ENCODE peak calls at places on chromosomes 12 and 14, in four cellular contexts. One of them, this sample, is unnamed.

GRCh38 chr12:98645572-98646067 is 530 bp downstream of the APAF1 start:
- DNase-seq in HepG2: no peak
- DNase-seq in K562: peak; percentile 52
- DNase-seq in GM12878: no peak
- DNase-seq in this sample: peak; percentile 21

GRCh38 chr12:131944601-131945251 is 5.0 kb upstream of the EP400 start:
- DNase-seq in HepG2: no peak
- DNase-seq in K562: no peak
- DNase-seq in GM12878: no peak
- DNase-seq in this sample: no peak

GRCh38 chr12:50201987-50202521 is 34.9 kb upstream of the CERS5 start:
- DNase-seq in HepG2: no peak
- DNase-seq in K562: no peak
- DNase-seq in GM12878: no peak
- DNase-seq in this sample: no peak

GRCh38 chr14:72849222-72849621 is 44.7 kb downstream of the DPF3 start:
- DNase-seq in HepG2: no peak
- DNase-seq in K562: no peak
- DNase-seq in GM12878: no peak
- DNase-seq in this sample: no peak

GRCh38 chr12:110199360-110200123 is 75.4 kb downstream of the IFT81 start:
- DNase-seq in HepG2: peak; percentile 88
- DNase-seq in K562: no peak
- DNase-seq in GM12878: peak; percentile 20
- DNase-seq in this sample: no peak

GRCh38 chr14:102280376-102280962 is 24.5 kb downstream of the MOK start:
- DNase-seq in HepG2: no peak
- DNase-seq in K562: no peak
- DNase-seq in GM12878: no peak
- DNase-seq in this sample: no peak

GRCh38 chr12:70556179-70556869 is 80.9 kb downstream of the PTPRB start:
- DNase-seq in HepG2: no peak
- DNase-seq in K562: no peak
- DNase-seq in GM12878: no peak
- DNase-seq in this sample: no peak

GRCh38 chr12:114681149-114681849 is 2.7 kb downstream of the TBX3 start:
- DNase-seq in HepG2: no peak
- DNase-seq in K562: no peak
- DNase-seq in GM12878: no peak
- DNase-seq in this sample: no peak

GRCh38 chr12:122886851-122887816 is 8.8 kb downstream of the VPS37B start:
- DNase-seq in HepG2: no peak
- DNase-seq in K562: peak; percentile 87
- DNase-seq in GM12878: peak; percentile 84
- DNase-seq in this sample: no peak

GRCh38 chr12:105262461-105263184 is 26.6 kb upstream of the APPL2 start:
- DNase-seq in HepG2: no peak
- DNase-seq in K562: no peak
- DNase-seq in GM12878: no peak
- DNase-seq in this sample: no peak

GRCh38 chr12:27285395-27285794 is 41.3 kb downstream of the STK38L start:
- DNase-seq in HepG2: no peak
- DNase-seq in K562: no peak
- DNase-seq in GM12878: no peak
- DNase-seq in this sample: no peak

GRCh38 chr14:38205949-38206665 is 1.6 kb upstream of the SSTR1 start:
- DNase-seq in HepG2: no peak
- DNase-seq in K562: no peak
- DNase-seq in GM12878: no peak
- DNase-seq in this sample: no peak

GRCh38 chr14:100892496-100893227 is 10.9 kb downstream of the RTL1 start:
- DNase-seq in HepG2: no peak
- DNase-seq in K562: no peak
- DNase-seq in GM12878: no peak
- DNase-seq in this sample: peak; percentile 2

GRCh38 chr12:131720921-131721320 is 10.0 kb downstream of the SFSWAP start:
- DNase-seq in HepG2: no peak
- DNase-seq in K562: no peak
- DNase-seq in GM12878: no peak
- DNase-seq in this sample: no peak

GRCh38 chr14:57657487-57657886 is 163.8 kb upstream of the CCDC198 start:
- DNase-seq in HepG2: no peak
- DNase-seq in K562: no peak
- DNase-seq in GM12878: no peak
- DNase-seq in this sample: no peak

GRCh38 chr12:114404451-114405198 is 1.3 kb downstream of the TBX5 start:
- DNase-seq in HepG2: no peak
- DNase-seq in K562: no peak
- DNase-seq in GM12878: no peak
- DNase-seq in this sample: no peak

GRCh38 chr12:1660304-1661187 is 30.3 kb upstream of the ADIPOR2 start:
- DNase-seq in HepG2: peak; percentile 55
- DNase-seq in K562: no peak
- DNase-seq in GM12878: no peak
- DNase-seq in this sample: no peak

GRCh38 chr14:101219896-101220703 is 316.6 kb upstream of the RTL1 start:
- DNase-seq in HepG2: no peak
- DNase-seq in K562: no peak
- DNase-seq in GM12878: no peak
- DNase-seq in this sample: no peak

GRCh38 chr14:30849354-30849753 is 25.0 kb upstream of the COCH start:
- DNase-seq in HepG2: no peak
- DNase-seq in K562: no peak
- DNase-seq in GM12878: peak; percentile 79
- DNase-seq in this sample: no peak

GRCh38 chr14:95507701-95508103 is 8.7 kb downstream of the SYNE3 start:
- DNase-seq in HepG2: no peak
- DNase-seq in K562: no peak
- DNase-seq in GM12878: no peak
- DNase-seq in this sample: no peak

GRCh38 chr12:52029686-52030085 is 21.6 kb upstream of the NR4A1 start:
- DNase-seq in HepG2: no peak
- DNase-seq in K562: peak; percentile 55
- DNase-seq in GM12878: no peak
- DNase-seq in this sample: peak; percentile 79

GRCh38 chr12:68743416-68743815 is 2.6 kb upstream of the SLC35E3 start:
- DNase-seq in HepG2: no peak
- DNase-seq in K562: no peak
- DNase-seq in GM12878: no peak
- DNase-seq in this sample: no peak

GRCh38 chr14:55718551-55718950 is 138.5 kb downstream of the KTN1 start:
- DNase-seq in HepG2: no peak
- DNase-seq in K562: no peak
- DNase-seq in GM12878: no peak
- DNase-seq in this sample: no peak

GRCh38 chr14:55717621-55718020 is 137.6 kb downstream of the KTN1 start:
- DNase-seq in HepG2: no peak
- DNase-seq in K562: no peak
- DNase-seq in GM12878: no peak
- DNase-seq in this sample: no peak

GRCh38 chr14:55720796-55721195 is 140.8 kb downstream of the KTN1 start:
- DNase-seq in HepG2: no peak
- DNase-seq in K562: no peak
- DNase-seq in GM12878: no peak
- DNase-seq in this sample: no peak

GRCh38 chr14:55724736-55725135 is 144.7 kb downstream of the KTN1 start:
- DNase-seq in HepG2: no peak
- DNase-seq in K562: no peak
- DNase-seq in GM12878: no peak
- DNase-seq in this sample: no peak

DNA sequence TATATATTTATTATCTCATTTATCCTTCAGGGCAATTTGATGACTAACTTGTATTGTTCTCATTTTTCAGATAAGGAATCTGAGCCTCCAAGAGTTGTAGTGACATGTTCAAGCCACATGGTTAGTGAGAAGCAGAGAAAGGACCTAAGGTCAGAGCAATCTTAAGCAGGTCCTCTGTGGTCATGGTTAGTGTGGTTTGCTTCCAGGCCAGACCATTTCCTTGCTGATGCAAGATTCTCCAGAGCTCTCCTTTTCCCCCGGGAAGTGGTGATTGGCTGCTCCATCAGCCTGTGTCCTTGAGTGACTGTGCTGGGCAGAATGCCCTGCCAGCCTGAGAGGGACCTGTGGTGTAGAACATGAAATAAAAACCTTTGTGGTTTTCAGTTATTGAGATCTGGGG is 141.3 kb downstream of the KTN1 start:
- DNase-seq in HepG2: no peak
- DNase-seq in K562: no peak
- DNase-seq in GM12878: no peak
- DNase-seq in this sample: no peak
- TF ChIP-seq NR2C2 in HepG2: no peak
- TF ChIP-seq NR2C2 in K562: peak; percentile 42
- TF ChIP-seq NR2C2 in GM12878: no peak
- TF ChIP-seq NR2C2 in this sample: no peak

DNA sequence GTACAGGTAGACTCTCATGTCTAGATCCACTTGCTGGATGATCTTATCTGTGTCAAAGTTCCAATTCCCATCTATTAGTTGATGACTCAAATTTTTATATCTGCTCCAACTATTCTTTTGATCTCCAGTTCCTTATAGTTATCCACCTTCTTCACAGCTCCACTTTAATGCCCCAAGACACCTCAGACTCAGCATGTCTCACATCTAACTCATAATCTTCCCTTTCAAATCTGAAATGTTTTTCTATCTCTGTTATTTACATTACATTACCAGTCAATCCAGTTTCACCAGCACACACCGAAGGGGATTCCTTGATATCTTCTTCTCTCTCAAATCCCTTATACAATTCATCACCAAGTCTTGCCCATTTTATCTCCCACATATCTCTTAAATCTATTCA is 3.7 kb upstream of the METAP2 start:
- DNase-seq in HepG2: no peak
- DNase-seq in K562: no peak
- DNase-seq in GM12878: no peak
- DNase-seq in this sample: no peak
- TF ChIP-seq NR2C2 in HepG2: no peak
- TF ChIP-seq NR2C2 in K562: no peak
- TF ChIP-seq NR2C2 in GM12878: no peak
- TF ChIP-seq NR2C2 in this sample: no peak

DNA sequence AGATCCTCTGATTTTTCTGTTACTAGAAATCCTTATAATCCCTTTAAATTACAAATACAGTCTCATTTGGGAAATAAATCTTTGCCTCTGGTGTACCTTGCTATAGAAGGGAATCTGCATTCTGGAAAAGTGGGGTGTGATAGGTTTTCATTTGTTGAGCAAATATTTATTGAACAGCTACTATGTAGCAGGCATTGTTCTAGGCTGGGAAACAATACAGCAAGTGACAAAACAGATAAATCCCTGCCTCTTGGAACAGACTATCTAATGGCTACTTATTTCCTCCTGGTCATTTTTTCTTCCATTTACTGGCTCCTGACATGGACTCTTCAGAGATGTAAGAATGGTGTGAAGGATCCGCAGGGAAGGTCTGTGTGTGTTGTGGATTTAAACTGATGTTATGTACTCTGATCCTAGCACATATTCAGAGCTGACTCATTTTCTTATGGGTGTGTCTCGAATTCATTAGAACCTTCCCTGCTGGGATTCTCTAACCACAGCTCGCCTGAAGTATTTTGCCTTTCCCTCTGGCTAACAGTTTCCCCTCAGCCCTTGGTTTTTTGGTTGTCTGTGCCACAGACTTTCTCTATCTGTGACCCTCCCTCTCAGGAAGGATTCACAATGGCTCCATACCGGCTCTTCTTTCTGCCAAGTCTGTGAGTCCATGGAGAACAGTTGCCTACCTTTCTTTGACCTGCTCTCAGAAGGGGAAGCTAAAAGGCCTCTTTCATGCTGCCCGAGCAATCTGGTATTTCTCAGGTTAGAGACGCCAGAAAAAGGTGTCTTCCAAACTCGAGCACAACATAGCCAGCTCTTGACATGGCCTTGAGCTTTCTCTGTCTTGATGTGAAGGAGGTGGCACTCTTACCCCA is 53.7 kb downstream of the TMTC2 start:
- DNase-seq in HepG2: no peak
- DNase-seq in K562: no peak
- DNase-seq in GM12878: no peak
- DNase-seq in this sample: no peak
- TF ChIP-seq NR2C2 in HepG2: no peak
- TF ChIP-seq NR2C2 in K562: no peak
- TF ChIP-seq NR2C2 in GM12878: no peak
- TF ChIP-seq NR2C2 in this sample: no peak

DNA sequence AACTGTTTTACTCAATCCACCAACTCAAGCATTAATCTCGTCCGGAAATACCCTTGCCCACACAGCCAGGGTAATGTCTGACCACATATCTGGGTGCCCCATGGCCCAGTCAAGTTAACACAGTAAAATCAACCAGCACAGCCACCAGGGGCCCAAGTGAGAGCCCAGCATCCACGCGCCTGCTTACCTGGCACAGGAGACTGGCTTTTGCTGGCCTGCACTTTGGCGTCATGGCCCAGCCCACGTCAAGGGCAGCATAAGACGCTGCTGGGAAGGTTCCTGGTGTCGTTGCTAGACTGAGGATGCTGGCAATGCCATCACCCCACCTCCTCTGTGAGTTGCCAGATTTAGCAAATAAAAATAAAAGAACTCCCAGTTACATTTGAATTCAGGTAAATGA is 53.6 kb upstream of the BCL11B start:
- DNase-seq in HepG2: no peak
- DNase-seq in K562: no peak
- DNase-seq in GM12878: no peak
- DNase-seq in this sample: no peak
- TF ChIP-seq NR2C2 in HepG2: no peak
- TF ChIP-seq NR2C2 in K562: no peak
- TF ChIP-seq NR2C2 in GM12878: no peak
- TF ChIP-seq NR2C2 in this sample: no peak